ENCODE peak calls at places on chromosomes 3 and 15, in seven cellular contexts. One of them, this sample, is unnamed.

GRCh38 chr15:100926258-100926657 is 7.1 kb downstream of the LRRK1 start:
- DNase-seq in H1: peak; percentile 69
- DNase-seq in stomach: no peak
- DNase-seq in heart left ventricle: no peak
- DNase-seq in HCT116: no peak
- DNase-seq in fibroblast of lung: no peak
- DNase-seq in pancreas: no peak
- DNase-seq in this sample: no peak

GRCh38 chr3:105829879-105830622 is 38.8 kb downstream of the CBLB start:
- DNase-seq in H1: no peak
- DNase-seq in stomach: no peak
- DNase-seq in heart left ventricle: no peak
- DNase-seq in HCT116: no peak
- DNase-seq in fibroblast of lung: peak; percentile 44
- DNase-seq in pancreas: no peak
- DNase-seq in this sample: no peak

GRCh38 chr3:154243353-154243752 is 80.9 kb downstream of the DHX36 start:
- DNase-seq in H1: no peak
- DNase-seq in stomach: no peak
- DNase-seq in heart left ventricle: no peak
- DNase-seq in HCT116: no peak
- DNase-seq in fibroblast of lung: peak; percentile 45
- DNase-seq in pancreas: no peak
- DNase-seq in this sample: no peak

GRCh38 chr15:57545995-57546394 is 45.7 kb upstream of the MYZAP start:
- DNase-seq in H1: no peak
- DNase-seq in stomach: no peak
- DNase-seq in heart left ventricle: no peak
- DNase-seq in HCT116: no peak
- DNase-seq in fibroblast of lung: no peak
- DNase-seq in pancreas: no peak
- DNase-seq in this sample: no peak

GRCh38 chr3:158725348-158725966 is 6.8 kb downstream of the RARRES1 start:
- DNase-seq in H1: no peak
- DNase-seq in stomach: no peak
- DNase-seq in heart left ventricle: peak; percentile 38
- DNase-seq in HCT116: no peak
- DNase-seq in fibroblast of lung: peak; percentile 99
- DNase-seq in pancreas: no peak
- DNase-seq in this sample: no peak

GRCh38 chr15:28994142-28994829 is 108.5 kb downstream of the APBA2 start:
- DNase-seq in H1: no peak
- DNase-seq in stomach: no peak
- DNase-seq in heart left ventricle: no peak
- DNase-seq in HCT116: no peak
- DNase-seq in fibroblast of lung: no peak
- DNase-seq in pancreas: no peak
- DNase-seq in this sample: no peak

GRCh38 chr3:34323517-34323916 is 525.1 kb downstream of the PDCD6IP start:
- DNase-seq in H1: no peak
- DNase-seq in stomach: no peak
- DNase-seq in heart left ventricle: no peak
- DNase-seq in HCT116: no peak
- DNase-seq in fibroblast of lung: no peak
- DNase-seq in pancreas: no peak
- DNase-seq in this sample: no peak

GRCh38 chr3:169751875-169752274 is 13.0 kb downstream of the TERC start:
- DNase-seq in H1: no peak
- DNase-seq in stomach: no peak
- DNase-seq in heart left ventricle: no peak
- DNase-seq in HCT116: no peak
- DNase-seq in fibroblast of lung: no peak
- DNase-seq in pancreas: no peak
- DNase-seq in this sample: no peak

GRCh38 chr15:76996526-76997401 is 1.8 kb downstream of the PSTPIP1 start:
- DNase-seq in H1: no peak
- DNase-seq in stomach: no peak
- DNase-seq in heart left ventricle: peak; percentile 49
- DNase-seq in HCT116: no peak
- DNase-seq in fibroblast of lung: peak; percentile 12
- DNase-seq in pancreas: no peak
- DNase-seq in this sample: peak; percentile 71

GRCh38 chr3:21049368-21050062 is 701.5 kb downstream of the ZNF385D start:
- DNase-seq in H1: no peak
- DNase-seq in stomach: no peak
- DNase-seq in heart left ventricle: no peak
- DNase-seq in HCT116: no peak
- DNase-seq in fibroblast of lung: no peak
- DNase-seq in pancreas: no peak
- DNase-seq in this sample: no peak

GRCh38 chr3:171135536-171135935 is 109.0 kb upstream of the SLC2A2 start:
- DNase-seq in H1: no peak
- DNase-seq in stomach: no peak
- DNase-seq in heart left ventricle: no peak
- DNase-seq in HCT116: no peak
- DNase-seq in fibroblast of lung: peak; percentile 26
- DNase-seq in pancreas: no peak
- DNase-seq in this sample: no peak

GRCh38 chr15:98525625-98526024 is 122.7 kb upstream of the IGF1R start:
- DNase-seq in H1: no peak
- DNase-seq in stomach: no peak
- DNase-seq in heart left ventricle: no peak
- DNase-seq in HCT116: no peak
- DNase-seq in fibroblast of lung: peak; percentile 63
- DNase-seq in pancreas: no peak
- DNase-seq in this sample: no peak

GRCh38 chr3:10192953-10193691 is 28.4 kb downstream of the IRAK2 start:
- DNase-seq in H1: no peak
- DNase-seq in stomach: peak; percentile 42
- DNase-seq in heart left ventricle: no peak
- DNase-seq in HCT116: no peak
- DNase-seq in fibroblast of lung: peak; percentile 81
- DNase-seq in pancreas: no peak
- DNase-seq in this sample: no peak

GRCh38 chr15:37098468-37099320 is 1.7 kb downstream of the MEIS2 start:
- DNase-seq in H1: no peak
- DNase-seq in stomach: no peak
- DNase-seq in heart left ventricle: peak; percentile 43
- DNase-seq in HCT116: no peak
- DNase-seq in fibroblast of lung: peak; percentile 55
- DNase-seq in pancreas: peak; percentile 30
- DNase-seq in this sample: no peak

GRCh38 chr3:148211725-148212124 is 486.0 kb upstream of the AGTR1 start:
- DNase-seq in H1: no peak
- DNase-seq in stomach: no peak
- DNase-seq in heart left ventricle: no peak
- DNase-seq in HCT116: peak; percentile 12
- DNase-seq in fibroblast of lung: peak; percentile 44
- DNase-seq in pancreas: no peak
- DNase-seq in this sample: no peak

GRCh38 chr3:197490098-197490497 is 65.7 kb downstream of the BDH1 start:
- DNase-seq in H1: no peak
- DNase-seq in stomach: no peak
- DNase-seq in heart left ventricle: no peak
- DNase-seq in HCT116: no peak
- DNase-seq in fibroblast of lung: peak; percentile 11
- DNase-seq in pancreas: no peak
- DNase-seq in this sample: no peak

GRCh38 chr3:197490659-197491058 is 65.1 kb downstream of the BDH1 start:
- DNase-seq in H1: no peak
- DNase-seq in stomach: no peak
- DNase-seq in heart left ventricle: no peak
- DNase-seq in HCT116: no peak
- DNase-seq in fibroblast of lung: no peak
- DNase-seq in pancreas: no peak
- DNase-seq in this sample: no peak

GRCh38 chr3:197486861-197487260 is 68.9 kb downstream of the BDH1 start:
- DNase-seq in H1: no peak
- DNase-seq in stomach: no peak
- DNase-seq in heart left ventricle: no peak
- DNase-seq in HCT116: no peak
- DNase-seq in fibroblast of lung: no peak
- DNase-seq in pancreas: no peak
- DNase-seq in this sample: no peak

GRCh38 chr3:197485143-197485542 is 70.6 kb downstream of the BDH1 start:
- DNase-seq in H1: no peak
- DNase-seq in stomach: no peak
- DNase-seq in heart left ventricle: no peak
- DNase-seq in HCT116: no peak
- DNase-seq in fibroblast of lung: no peak
- DNase-seq in pancreas: no peak
- DNase-seq in this sample: no peak

DNA sequence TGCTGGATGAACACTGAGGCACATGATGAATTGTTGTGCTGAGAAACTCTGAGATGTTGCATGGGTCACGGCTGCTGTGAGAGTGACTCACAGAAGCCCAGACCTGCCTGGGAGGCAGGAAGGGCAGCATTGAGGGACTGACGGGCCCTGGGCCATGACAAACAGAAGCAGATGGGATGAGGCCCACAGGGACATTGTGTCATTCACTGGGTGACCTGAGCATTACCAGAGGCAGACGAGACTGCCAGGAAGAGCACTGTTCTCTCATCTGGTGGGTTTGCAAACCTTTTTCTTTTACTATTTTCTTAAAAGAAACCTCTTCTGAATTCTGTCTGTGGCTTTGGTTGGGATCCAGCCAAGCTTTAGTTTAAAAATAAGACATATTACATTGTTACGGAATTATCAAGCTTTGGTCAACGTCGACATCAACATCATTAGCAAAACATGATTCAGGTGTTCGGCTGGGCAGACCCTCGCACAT is 67.8 kb downstream of the BDH1 start:
- DNase-seq in H1: no peak
- DNase-seq in stomach: no peak
- DNase-seq in heart left ventricle: peak; percentile 43
- DNase-seq in HCT116: no peak
- DNase-seq in fibroblast of lung: peak; percentile 82
- DNase-seq in pancreas: peak; percentile 28
- DNase-seq in this sample: no peak
- TF ChIP-seq CTCF in H1: no peak
- TF ChIP-seq CTCF in stomach: no peak
- TF ChIP-seq CTCF in heart left ventricle: no peak
- TF ChIP-seq CTCF in HCT116: no peak
- TF ChIP-seq CTCF in fibroblast of lung: no peak
- TF ChIP-seq CTCF in pancreas: no peak
- TF ChIP-seq CTCF in this sample: no peak

DNA sequence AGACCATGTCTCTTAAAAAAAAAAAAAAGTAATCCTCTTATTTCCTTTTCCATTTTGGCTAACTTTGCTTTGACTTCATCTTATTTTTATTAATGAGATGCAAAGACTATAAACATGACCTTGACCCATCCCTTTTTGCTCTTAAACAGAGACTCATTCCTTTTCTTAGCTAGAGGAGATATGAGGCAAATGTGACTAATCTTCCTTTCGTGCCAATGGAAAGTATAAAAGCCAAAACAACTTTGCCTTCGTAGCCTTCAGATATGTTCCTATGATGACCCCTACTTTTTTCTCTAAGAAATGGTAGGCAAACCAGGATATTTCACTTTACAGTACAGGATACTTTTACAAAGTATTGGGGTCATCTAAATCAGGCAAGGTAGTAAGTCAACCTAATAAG is 36.9 kb upstream of the GOLGB1 start:
- DNase-seq in H1: no peak
- DNase-seq in stomach: no peak
- DNase-seq in heart left ventricle: no peak
- DNase-seq in HCT116: no peak
- DNase-seq in fibroblast of lung: peak; percentile 69
- DNase-seq in pancreas: no peak
- DNase-seq in this sample: no peak
- H3K36me3 ChIP-seq in H1: peaks cover 46% of the 10 kb centered on the region
- H3K36me3 ChIP-seq in stomach: peaks cover 8% of the 10 kb centered on the region
- H3K36me3 ChIP-seq in heart left ventricle: peaks cover 11% of the 10 kb centered on the region
- H3K36me3 ChIP-seq in HCT116: peaks cover 21% of the 10 kb centered on the region
- H3K36me3 ChIP-seq in fibroblast of lung: no peaks in the 10 kb centered on the region
- H3K36me3 ChIP-seq in pancreas: no peaks in the 10 kb centered on the region
- H3K36me3 ChIP-seq in this sample: no peaks in the 10 kb centered on the region

DNA sequence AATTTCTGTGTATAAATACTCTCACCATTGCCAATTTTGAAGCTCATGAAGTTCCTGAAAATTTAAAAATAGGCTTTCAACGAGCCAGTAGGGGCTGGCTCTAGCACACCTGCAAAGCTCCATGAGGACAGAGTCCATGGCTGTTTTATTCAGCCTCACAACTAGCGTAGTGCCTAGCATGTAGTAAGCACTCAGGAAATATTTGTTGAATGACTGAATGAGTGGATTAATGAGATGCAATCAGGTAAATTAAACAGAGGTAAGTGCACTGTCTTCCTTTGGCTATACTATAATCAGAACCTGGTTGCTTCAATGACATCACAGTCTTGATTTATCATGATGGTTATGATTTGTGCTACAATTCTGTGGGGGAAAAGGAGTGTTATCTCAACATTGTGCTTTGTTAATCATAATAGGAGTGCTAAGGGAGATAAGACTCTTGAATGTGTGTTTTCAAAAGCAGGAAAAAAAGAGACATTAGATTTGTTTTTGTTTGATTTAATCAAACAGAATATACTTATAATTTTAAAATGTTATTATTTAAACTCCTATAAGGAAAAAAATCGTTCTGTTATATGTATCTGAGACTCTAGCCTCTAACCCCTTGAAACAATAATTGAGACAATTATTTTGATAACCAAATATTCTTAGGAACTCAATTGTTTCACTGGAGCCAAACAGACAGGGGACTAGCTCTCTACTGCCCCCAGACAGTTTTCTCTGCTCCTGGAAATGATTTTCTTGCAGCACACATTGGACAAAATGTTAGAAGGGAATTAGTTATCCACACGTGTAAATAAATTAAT is 171.7 kb upstream of the ATP11B start:
- DNase-seq in H1: no peak
- DNase-seq in stomach: no peak
- DNase-seq in heart left ventricle: no peak
- DNase-seq in HCT116: no peak
- DNase-seq in fibroblast of lung: no peak
- DNase-seq in pancreas: no peak
- DNase-seq in this sample: no peak
- TF ChIP-seq CTCF in H1: peak; percentile 36
- TF ChIP-seq CTCF in stomach: no peak
- TF ChIP-seq CTCF in heart left ventricle: no peak
- TF ChIP-seq CTCF in HCT116: peak; percentile 29
- TF ChIP-seq CTCF in fibroblast of lung: no peak
- TF ChIP-seq CTCF in pancreas: no peak
- TF ChIP-seq CTCF in this sample: no peak

GRCh38 chr3:27885641-27886040 is 163.5 kb upstream of the EOMES start:
- DNase-seq in H1: no peak
- DNase-seq in stomach: no peak
- DNase-seq in heart left ventricle: no peak
- DNase-seq in HCT116: no peak
- DNase-seq in fibroblast of lung: no peak
- DNase-seq in pancreas: no peak
- DNase-seq in this sample: no peak
- H3K36me3 ChIP-seq in H1: no peaks in the 10 kb centered on the region
- H3K36me3 ChIP-seq in stomach: no peaks in the 10 kb centered on the region
- H3K36me3 ChIP-seq in heart left ventricle: no peaks in the 10 kb centered on the region
- H3K36me3 ChIP-seq in HCT116: no peaks in the 10 kb centered on the region
- H3K36me3 ChIP-seq in fibroblast of lung: no peaks in the 10 kb centered on the region
- H3K36me3 ChIP-seq in pancreas: no peaks in the 10 kb centered on the region
- H3K36me3 ChIP-seq in this sample: no peaks in the 10 kb centered on the region

This sample was measured in mucosa of descending colon.